ENCODE peak calls at places on chromosomes 6 and 20, in six cellular contexts. E is lower leg skin, R is spleen, W is Peyer's patch, H is breast epithelium, B is adrenal gland. C is an unnamed sample.

GRCh38 chr6:112225691-112226090 is 28.7 kb downstream of the LAMA4 start:
- DNase-seq in E (no peak), R (no peak), W (no peak), H (no peak), B (no peak), C (no peak)

GRCh38 chr6:136491251-136491650 is 59.0 kb downstream of the MAP7 start:
- DNase-seq in E (no peak), R (no peak), W (no peak), H (no peak), B (no peak), C (no peak)

GRCh38 chr6:67431076-67431475 is 1204.0 kb upstream of the ADGRB3 start:
- DNase-seq in E (no peak), R (no peak), W (no peak), H (no peak), B (no peak), C (no peak)

GRCh38 chr20:47479093-47479492 is 22.6 kb upstream of the NCOA3 start:
- DNase-seq in E (no peak), R (no peak), W (no peak), H (no peak), B (no peak), C (no peak)

GRCh38 chr6:75748743-75749538 is at the start of gene MYO6:
- DNase-seq in E (peak; percentile 94), R (peak; percentile 90), W (peak; percentile 30), H (peak; percentile 58), B (peak; percentile 75), C (peak; percentile 53)

GRCh38 chr6:11235062-11235461 is 2.6 kb upstream of the NEDD9 start:
- DNase-seq in E (no peak), R (no peak), W (no peak), H (no peak), B (no peak), C (no peak)

GRCh38 chr6:116497089-116497676 is 14.3 kb upstream of the CALHM5 start:
- DNase-seq in E (no peak), R (no peak), W (no peak), H (no peak), B (no peak), C (no peak)

GRCh38 chr6:101545171-101545570 is 151.7 kb downstream of the GRIK2 start:
- DNase-seq in E (no peak), R (no peak), W (no peak), H (no peak), B (no peak), C (no peak)

GRCh38 chr6:122401104-122401503 is 1.7 kb downstream of the HSF2 start:
- DNase-seq in E (no peak), R (no peak), W (no peak), H (no peak), B (no peak), C (no peak)

GRCh38 chr6:167565884-167566491 is 241.1 kb downstream of the TTLL2 start:
- DNase-seq in E (peak; percentile 82), R (peak; percentile 84), W (peak; percentile 14), H (peak; percentile 16), B (peak; percentile 51), C (no peak)

GRCh38 chr20:20410678-20411077 is 42.8 kb downstream of the INSM1 start:
- DNase-seq in E (peak; percentile 81), R (no peak), W (no peak), H (no peak), B (peak; percentile 56), C (no peak)

GRCh38 chr20:46894579-46894958 is at the start of gene EYA2:
- DNase-seq in E (no peak), R (no peak), W (no peak), H (no peak), B (no peak), C (no peak)

GRCh38 chr6:31203345-31203979 is 33.0 kb upstream of the POU5F1 start:
- DNase-seq in E (no peak), R (no peak), W (peak; percentile 33), H (peak; percentile 54), B (no peak), C (no peak)

GRCh38 chr6:149275621-149276020 is 41.9 kb upstream of the TAB2 start:
- DNase-seq in E (no peak), R (no peak), W (no peak), H (no peak), B (no peak), C (no peak)

GRCh38 chr20:31719644-31720485 is 2.8 kb downstream of the BCL2L1 start:
- DNase-seq in E (no peak), R (no peak), W (no peak), H (peak; percentile 51), B (no peak), C (no peak)

GRCh38 chr6:109261815-109262214 is 120.5 kb downstream of the CD164 start:
- DNase-seq in E (no peak), R (no peak), W (no peak), H (no peak), B (no peak), C (no peak)

GRCh38 chr6:76742919-76743318 is 670.5 kb upstream of the IMPG1 start:
- DNase-seq in E (no peak), R (no peak), W (no peak), H (no peak), B (no peak), C (no peak)

GRCh38 chr20:2656471-2657117 is 4.2 kb downstream of the NOP56 start:
- DNase-seq in E (no peak), R (no peak), W (no peak), H (no peak), B (no peak), C (no peak)

GRCh38 chr20:2657674-2658073 is 5.2 kb downstream of the NOP56 start:
- DNase-seq in E (no peak), R (no peak), W (no peak), H (no peak), B (no peak), C (no peak)

GRCh38 chr20:2658414-2659354 is 5.3 kb downstream of the IDH3B start:
- DNase-seq in E (no peak), R (no peak), W (no peak), H (no peak), B (no peak), C (no peak)

GRCh38 chr20:2655331-2656116 is 3.1 kb downstream of the NOP56 start:
- DNase-seq in E (peak; percentile 56), R (no peak), W (no peak), H (no peak), B (no peak), C (no peak)

DNA sequence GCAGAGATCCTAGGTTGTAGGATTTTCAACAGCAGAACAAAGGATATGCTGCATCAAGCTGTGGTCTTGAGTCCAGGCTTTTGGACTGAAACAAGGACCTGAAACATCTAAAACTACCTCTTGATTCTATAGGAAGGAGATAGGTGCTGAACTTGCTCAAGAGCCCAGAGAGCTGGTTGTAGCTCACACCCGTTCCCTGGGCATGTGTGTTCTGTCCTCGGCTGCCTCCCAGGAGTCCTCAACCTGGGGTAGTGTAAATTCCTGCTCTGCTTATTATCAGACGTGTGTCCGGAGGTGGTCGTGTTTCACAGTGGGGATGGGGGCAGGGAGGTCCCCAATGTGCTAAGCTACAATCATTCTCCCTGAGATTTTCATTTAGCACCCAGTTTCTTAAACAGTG is 4.8 kb downstream of the NOP56 start:
- DNase-seq in E (no peak), R (no peak), W (no peak), H (no peak), B (no peak), C (no peak)
- TF ChIP-seq POLR2A in E (no peak), R (no peak), W (no peak), H (no peak), B (no peak), C (no peak)

DNA sequence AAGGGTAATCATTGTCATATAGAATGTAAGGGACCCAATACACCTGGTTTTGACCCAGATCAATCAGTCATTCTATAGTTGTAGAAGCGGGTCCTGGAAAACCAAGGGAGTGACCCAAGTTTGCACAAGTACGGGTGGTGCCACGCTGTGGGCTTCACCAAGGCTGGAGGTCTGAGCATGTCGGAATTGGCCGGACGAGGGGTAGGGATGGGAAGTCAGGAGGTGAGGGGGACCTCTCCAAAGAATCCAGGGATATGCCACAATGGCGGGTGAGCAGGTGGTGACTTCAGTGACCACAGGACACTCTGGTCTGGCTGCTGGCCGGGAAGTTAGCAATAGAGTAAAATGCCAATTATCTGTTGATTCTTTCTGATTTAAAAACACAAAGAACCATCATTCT is 186.6 kb upstream of the FOXQ1 start:
- DNase-seq in E (peak; percentile 68), R (no peak), W (no peak), H (no peak), B (no peak), C (no peak)
- TF ChIP-seq POLR2A in E (no peak), R (no peak), W (no peak), H (no peak), B (no peak), C (no peak)

GRCh38 chr6:118551063-118551672 is 3.1 kb downstream of the PLN start:
- DNase-seq in E (no peak), R (no peak), W (no peak), H (no peak), B (no peak), C (peak; percentile 5)

GRCh38 chr6:118546164-118546929 is 1.7 kb upstream of the PLN start:
- DNase-seq in E (no peak), R (no peak), W (no peak), H (no peak), B (no peak), C (no peak)

GRCh38 chr6:118551673-118552063 is 3.6 kb downstream of the PLN start:
- DNase-seq in E (no peak), R (no peak), W (no peak), H (no peak), B (no peak), C (no peak)

GRCh38 chr6:118544105-118544504 is 4.0 kb upstream of the PLN start:
- DNase-seq in E (no peak), R (no peak), W (no peak), H (no peak), B (no peak), C (no peak)

DNA sequence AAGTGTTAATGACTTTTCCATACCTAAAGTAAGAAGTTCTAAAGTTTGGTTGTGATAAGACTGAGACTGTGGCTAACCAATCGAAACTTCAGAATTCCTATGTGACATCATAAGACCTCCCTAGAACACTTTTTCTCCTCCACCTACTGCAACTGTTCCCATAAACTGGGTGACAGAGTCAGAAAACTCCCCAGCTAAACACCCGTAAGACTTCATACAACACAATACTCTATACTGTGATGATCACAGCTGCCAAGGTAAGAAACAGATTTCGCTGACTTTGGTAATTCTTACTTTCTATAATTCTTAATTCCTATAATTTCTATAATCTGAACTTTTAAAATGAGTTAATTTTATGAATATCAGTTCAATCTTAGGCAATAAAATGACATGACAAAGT is at the start of gene PLN:
- DNase-seq in E (no peak), R (no peak), W (no peak), H (no peak), B (no peak), C (no peak)
- TF ChIP-seq POLR2A in E (no peak), R (no peak), W (no peak), H (no peak), B (no peak), C (no peak)

GRCh38 chr20:62535964-62536363 is 60.2 kb upstream of the GATA5 start:
- DNase-seq in E (no peak), R (no peak), W (no peak), H (no peak), B (no peak), C (no peak)

GRCh38 chr20:62535282-62535811 is 59.6 kb upstream of the GATA5 start:
- DNase-seq in E (no peak), R (no peak), W (no peak), H (no peak), B (no peak), C (no peak)

GRCh38 chr20:62537649-62538292 is 62.0 kb upstream of the GATA5 start:
- DNase-seq in E (no peak), R (no peak), W (no peak), H (no peak), B (no peak), C (no peak)

GRCh38 chr20:62534526-62535221 is 58.9 kb upstream of the GATA5 start:
- DNase-seq in E (no peak), R (no peak), W (no peak), H (no peak), B (no peak), C (no peak)

GRCh38 chr20:62536731-62537401 is 61.1 kb upstream of the GATA5 start:
- DNase-seq in E (no peak), R (no peak), W (no peak), H (no peak), B (peak; percentile 48), C (no peak)
- TF ChIP-seq POLR2A in E (no peak), R (no peak), W (no peak), H (no peak), B (no peak), C (no peak)